ENCODE peak calls at places on chromosomes 12 and 14, in ten cellular contexts. O is IMR-90, W is heart left ventricle, Q is prostate gland, B is uterus, S is transverse colon, J is stomach, T is HCT116, C is ovary, U is suprapubic skin. N is an unnamed sample. For H3K36me3, the result is how much of the 10 kb centered on the place peaks cover.

GRCh38 chr12:92745874-92746553 is 43.2 kb downstream of the PLEKHG7 start:
- DNase-seq in O (peak), W (peak), Q (no peak), B (peak), S (peak), J (peak), T (peak), C (peak), U (peak), N (peak)

GRCh38 chr12:94779520-94779919 is 129.2 kb upstream of the TMCC3 start:
- DNase-seq in O (peak), W (no peak), Q (no peak), B (no peak), S (no peak), J (no peak), T (no peak), C (no peak), U (no peak), N (no peak)

GRCh38 chr12:121167232-121167820 is 34.6 kb downstream of the P2RX7 start:
- DNase-seq in O (no peak), W (no peak), Q (no peak), B (no peak), S (no peak), J (no peak), T (no peak), C (no peak), U (no peak), N (no peak)

GRCh38 chr12:22088886-22089285 is 42.9 kb downstream of the CMAS start:
- DNase-seq in O (no peak), W (no peak), Q (no peak), B (no peak), S (no peak), J (no peak), T (no peak), C (no peak), U (no peak), N (no peak)

GRCh38 chr14:94542111-94542810 is 19.0 kb upstream of the SERPINA4 start:
- DNase-seq in O (peak), W (no peak), Q (no peak), B (no peak), S (no peak), J (no peak), T (no peak), C (no peak), U (no peak), N (no peak)

GRCh38 chr14:75246546-75247285 is 31.9 kb upstream of the FOS start:
- DNase-seq in O (no peak), W (no peak), Q (no peak), B (no peak), S (no peak), J (no peak), T (no peak), C (no peak), U (no peak), N (no peak)

GRCh38 chr14:55129086-55129427 is at the start of gene LGALS3:
- DNase-seq in O (peak), W (peak), Q (peak), B (peak), S (peak), J (peak), T (no peak), C (peak), U (peak), N (peak)

GRCh38 chr12:108724054-108724889 is 7.0 kb downstream of the CORO1C start:
- DNase-seq in O (peak), W (peak), Q (no peak), B (no peak), S (no peak), J (no peak), T (no peak), C (no peak), U (no peak), N (no peak)

GRCh38 chr14:59177229-59177628 is 11.2 kb upstream of the DAAM1 start:
- DNase-seq in O (no peak), W (no peak), Q (no peak), B (no peak), S (no peak), J (no peak), T (no peak), C (no peak), U (no peak), N (no peak)

GRCh38 chr14:63656194-63656593 is 14.5 kb upstream of the WDR89 start:
- DNase-seq in O (no peak), W (no peak), Q (no peak), B (no peak), S (no peak), J (no peak), T (no peak), C (no peak), U (no peak), N (no peak)

GRCh38 chr12:47779943-47780504 is 7.0 kb downstream of the SLC48A1 start:
- DNase-seq in O (no peak), W (no peak), Q (no peak), B (no peak), S (no peak), J (no peak), T (no peak), C (no peak), U (no peak), N (peak)

GRCh38 chr14:24863933-24864708 is 185.8 kb downstream of the STXBP6 start:
- DNase-seq in O (no peak), W (no peak), Q (no peak), B (no peak), S (no peak), J (no peak), T (no peak), C (no peak), U (no peak), N (no peak)

GRCh38 chr12:76719171-76719631 is 44.7 kb upstream of the ZDHHC17 start:
- DNase-seq in O (peak), W (no peak), Q (no peak), B (no peak), S (no peak), J (no peak), T (no peak), C (no peak), U (no peak), N (no peak)

GRCh38 chr12:12800406-12801180 is 12.6 kb upstream of the DDX47 start:
- DNase-seq in O (peak), W (no peak), Q (no peak), B (no peak), S (no peak), J (no peak), T (no peak), C (no peak), U (no peak), N (no peak)

GRCh38 chr12:108730337-108731104 is 797 bp downstream of the CORO1C start:
- DNase-seq in O (peak), W (peak), Q (peak), B (peak), S (peak), J (peak), T (peak), C (peak), U (peak), N (peak)

GRCh38 chr14:68685419-68686211 is 107.3 kb downstream of the ZFP36L1 start:
- DNase-seq in O (peak), W (no peak), Q (no peak), B (peak), S (peak), J (no peak), T (peak), C (no peak), U (peak), N (peak)

GRCh38 chr12:69570545-69571399 is 14.5 kb upstream of the CCT2 start:
- DNase-seq in O (peak), W (peak), Q (peak), B (peak), S (peak), J (peak), T (peak), C (peak), U (no peak), N (peak)

GRCh38 chr12:117439531-117440001 is 78.1 kb upstream of the NOS1 start:
- DNase-seq in O (no peak), W (peak), Q (no peak), B (no peak), S (no peak), J (no peak), T (no peak), C (no peak), U (no peak), N (no peak)

GRCh38 chr14:105364100-105364708 is 34.1 kb upstream of the TEX22 start:
- DNase-seq in O (peak), W (no peak), Q (no peak), B (no peak), S (peak), J (peak), T (no peak), C (peak), U (no peak), N (no peak)

GRCh38 chr14:23294346-23294733 is 8.3 kb downstream of the PPP1R3E start:
- DNase-seq in O (no peak), W (no peak), Q (no peak), B (no peak), S (no peak), J (no peak), T (no peak), C (no peak), U (no peak), N (no peak)

GRCh38 chr12:55188974-55189556 is 31.8 kb upstream of the OR10A7 start:
- DNase-seq in O (peak), W (no peak), Q (peak), B (no peak), S (peak), J (no peak), T (peak), C (no peak), U (no peak), N (no peak)

GRCh38 chr14:93764211-93764659 is 24.1 kb downstream of the PRIMA1 start:
- DNase-seq in O (peak), W (peak), Q (peak), B (peak), S (peak), J (no peak), T (no peak), C (no peak), U (no peak), N (peak)

GRCh38 chr12:11672361-11672760 is 22.9 kb downstream of the ETV6 start:
- DNase-seq in O (no peak), W (no peak), Q (no peak), B (no peak), S (no peak), J (no peak), T (no peak), C (no peak), U (no peak), N (no peak)

GRCh38 chr14:103517172-103517566 is 5.5 kb downstream of the CKB start:
- DNase-seq in O (no peak), W (no peak), Q (no peak), B (no peak), S (no peak), J (no peak), T (no peak), C (no peak), U (no peak), N (peak)

GRCh38 chr12:80268924-80269749 is 169.8 kb downstream of the OTOGL start:
- DNase-seq in O (peak), W (no peak), Q (no peak), B (no peak), S (no peak), J (no peak), T (peak), C (no peak), U (no peak), N (no peak)

GRCh38 chr12:46264057-46264456 is 4.8 kb downstream of the SLC38A1 start:
- DNase-seq in O (peak), W (no peak), Q (no peak), B (no peak), S (no peak), J (no peak), T (no peak), C (no peak), U (no peak), N (no peak)

GRCh38 chr14:50714452-50715073 is 46.5 kb upstream of the SAV1 start:
- DNase-seq in O (peak), W (no peak), Q (no peak), B (no peak), S (no peak), J (no peak), T (peak), C (no peak), U (no peak), N (no peak)

GRCh38 chr14:58131386-58131785 is 20.6 kb downstream of the ARMH4 start:
- DNase-seq in O (peak), W (no peak), Q (no peak), B (no peak), S (no peak), J (no peak), T (no peak), C (no peak), U (no peak), N (no peak)

GRCh38 chr12:16323638-16324037 is 23.8 kb upstream of the MGST1 start:
- DNase-seq in O (no peak), W (no peak), Q (no peak), B (no peak), S (no peak), J (no peak), T (no peak), C (no peak), U (no peak), N (no peak)

GRCh38 chr14:75428230-75429104 is 645 bp downstream of the JDP2 start:
- DNase-seq in O (no peak), W (peak), Q (no peak), B (peak), S (peak), J (peak), T (no peak), C (peak), U (no peak), N (peak)

DNA sequence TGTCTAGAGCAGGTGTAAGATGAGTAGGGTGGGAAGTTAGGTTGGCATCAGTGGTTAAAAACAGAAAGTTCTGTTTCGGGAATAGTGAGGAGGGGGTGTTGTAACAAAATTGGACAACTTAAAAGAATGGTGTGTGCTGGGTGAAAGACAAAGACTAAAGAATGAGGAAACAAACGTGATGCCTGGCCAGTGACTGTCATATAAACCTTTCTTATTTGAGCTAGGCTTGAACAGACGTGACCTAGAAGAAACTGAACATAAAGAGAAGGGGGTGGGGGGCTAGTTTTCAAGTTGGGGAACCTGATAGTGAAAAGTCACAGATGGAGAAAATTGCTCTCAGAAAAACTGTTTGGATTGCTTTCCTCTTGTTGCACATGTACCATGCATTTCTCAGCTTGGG is 39.6 kb downstream of the RAD52 start:
- DNase-seq in O (no peak), W (no peak), Q (no peak), B (no peak), S (no peak), J (no peak), T (no peak), C (no peak), U (no peak), N (no peak)
- H3K36me3 ChIP-seq in O (half or more), W (half or more), Q (under half), B (under half), S (under half), J (half or more), T (half or more), C (under half), U (half or more), N (half or more)

GRCh38 chr12:125070117-125070516 is 4.9 kb downstream of the AACS start:
- DNase-seq in O (no peak), W (no peak), Q (no peak), B (no peak), S (no peak), J (no peak), T (no peak), C (no peak), U (no peak), N (no peak)
- TF ChIP-seq POLR2A in O (no peak), W (no peak), Q (no peak), B (no peak), S (no peak), J (no peak), T (no peak), C (no peak), U (no peak), N (no peak)

GRCh38 chr12:132804426-132804861 is 24.2 kb downstream of the GOLGA3 start:
- DNase-seq in O (no peak), W (no peak), Q (peak), B (no peak), S (peak), J (peak), T (no peak), C (no peak), U (no peak), N (no peak)

GRCh38 chr12:132801741-132802140 is 26.9 kb downstream of the GOLGA3 start:
- DNase-seq in O (no peak), W (no peak), Q (no peak), B (no peak), S (no peak), J (no peak), T (no peak), C (no peak), U (no peak), N (no peak)

GRCh38 chr12:132806857-132807256 is 21.8 kb downstream of the GOLGA3 start:
- DNase-seq in O (no peak), W (no peak), Q (no peak), B (no peak), S (no peak), J (no peak), T (no peak), C (no peak), U (no peak), N (no peak)

GRCh38 chr12:132803883-132804282 is 24.8 kb downstream of the GOLGA3 start:
- DNase-seq in O (no peak), W (peak), Q (no peak), B (peak), S (no peak), J (no peak), T (no peak), C (no peak), U (peak), N (no peak)

DNA sequence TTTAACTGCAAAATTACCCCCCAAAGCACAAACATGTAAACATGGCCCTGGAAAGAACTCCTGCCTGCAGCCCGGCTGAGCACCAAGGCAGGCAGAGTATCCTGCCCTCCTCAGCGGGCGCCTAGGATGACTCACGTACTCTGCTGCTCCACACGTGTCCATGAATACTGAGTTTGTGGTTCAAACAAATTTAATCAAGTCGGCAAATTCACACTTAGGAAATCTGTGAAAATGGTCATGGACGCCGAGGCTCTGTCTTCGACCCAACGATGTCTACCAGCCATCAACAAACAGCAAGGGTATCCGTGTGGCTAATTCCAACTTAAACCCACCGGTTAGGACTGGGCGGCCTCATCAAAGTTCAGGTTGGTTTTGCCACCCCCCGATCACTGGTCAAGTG is 25.5 kb downstream of the GOLGA3 start:
- DNase-seq in O (no peak), W (no peak), Q (no peak), B (no peak), S (no peak), J (no peak), T (no peak), C (no peak), U (no peak), N (no peak)
- H3K36me3 ChIP-seq in O (half or more), W (half or more), Q (under half), B (under half), S (under half), J (half or more), T (under half), C (under half), U (half or more), N (half or more)

GRCh38 chr12:8912910-8913309 is 1.4 kb upstream of the PHC1 start:
- DNase-seq in O (no peak), W (no peak), Q (peak), B (no peak), S (no peak), J (peak), T (no peak), C (no peak), U (no peak), N (no peak)

GRCh38 chr12:8913702-8914032 is 642 bp upstream of the PHC1 start:
- DNase-seq in O (no peak), W (no peak), Q (no peak), B (no peak), S (no peak), J (no peak), T (no peak), C (no peak), U (no peak), N (no peak)

GRCh38 chr12:8917031-8917430 is 2.7 kb downstream of the PHC1 start:
- DNase-seq in O (no peak), W (no peak), Q (no peak), B (no peak), S (no peak), J (no peak), T (no peak), C (no peak), U (no peak), N (no peak)

GRCh38 chr12:8916154-8916553 is 1.8 kb downstream of the PHC1 start:
- DNase-seq in O (no peak), W (no peak), Q (no peak), B (no peak), S (no peak), J (no peak), T (no peak), C (no peak), U (no peak), N (no peak)

DNA sequence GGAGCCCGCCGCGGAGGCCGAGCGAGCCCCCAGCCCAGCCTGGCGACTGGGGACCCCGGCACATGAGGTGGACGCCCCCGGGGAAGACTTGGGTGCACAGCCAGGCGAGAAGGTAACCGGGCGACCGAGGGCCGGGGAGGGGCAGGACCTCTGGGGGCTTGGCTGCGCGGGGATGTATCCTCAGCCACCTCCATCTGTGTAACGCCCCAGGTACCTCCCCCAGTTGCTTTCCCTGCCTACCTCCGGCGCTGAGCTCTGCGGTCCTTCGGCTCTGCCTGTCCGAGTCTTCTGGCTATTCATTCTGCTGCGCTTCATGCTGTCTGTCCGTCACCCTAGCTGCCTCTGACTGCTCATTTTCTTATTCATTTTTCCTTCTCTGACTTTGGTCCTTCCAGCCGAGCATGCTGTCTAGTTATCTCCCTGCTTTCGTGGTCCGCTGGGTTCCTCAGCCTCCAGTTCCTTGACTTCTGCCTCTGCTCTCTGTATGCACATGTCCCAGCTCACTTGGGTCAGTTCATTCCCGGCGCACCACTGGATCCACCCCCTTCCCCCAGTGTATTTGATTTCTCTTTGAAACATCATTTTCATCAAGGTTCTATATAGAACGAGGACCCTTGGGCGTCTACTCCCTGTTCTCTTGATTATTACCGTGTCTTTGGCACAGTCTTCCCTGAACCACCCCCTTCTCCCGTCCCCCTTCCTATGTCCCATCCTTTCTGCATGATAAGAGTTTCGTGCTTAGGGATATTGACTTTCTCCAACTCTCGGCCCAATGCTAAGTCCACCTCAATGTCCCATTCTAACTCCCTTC is 612 bp downstream of the PHC1 start:
- DNase-seq in O (peak), W (peak), Q (peak), B (peak), S (peak), J (peak), T (no peak), C (peak), U (peak), N (peak)
- TF ChIP-seq POLR2A in O (no peak), W (no peak), Q (peak), B (no peak), S (no peak), J (no peak), T (no peak), C (no peak), U (no peak), N (no peak)

GRCh38 chr12:130514149-130514551 is 176.5 kb downstream of the PIWIL1 start:
- DNase-seq in O (no peak), W (no peak), Q (no peak), B (no peak), S (no peak), J (no peak), T (no peak), C (no peak), U (no peak), N (no peak)
- H3K36me3 ChIP-seq in O (under half), W (under half), Q (under half), B (under half), S (under half), J (under half), T (under half), C (under half), U (under half), N (under half)